ENCODE peak calls at places on chromosomes 12 and 14, in four cellular contexts. J, O, Q and I are unnamed samples.

GRCh38 chr14:23070262-23071129 is 13.2 kb upstream of the CDH24 start:
- DNase-seq in Q (no peak), J (no peak), O (no peak), I (no peak)

GRCh38 chr12:71392521-71393145 is 47.0 kb upstream of the LGR5 start:
- DNase-seq in Q (no peak), O (no peak), J (peak), I (peak)

GRCh38 chr14:103312006-103312635 is 21.9 kb upstream of the EIF5 start:
- DNase-seq in O (no peak), Q (no peak), J (no peak), I (no peak)

GRCh38 chr12:125192690-125193221 is 127.5 kb downstream of the AACS start:
- DNase-seq in O (no peak), J (no peak), Q (no peak), I (no peak)

GRCh38 chr12:125185740-125186470 is 120.7 kb downstream of the AACS start:
- DNase-seq in J (peak), O (peak), Q (peak), I (no peak)

GRCh38 chr12:115001538-115001937 is 317.6 kb upstream of the TBX3 start:
- DNase-seq in O (no peak), J (no peak), Q (no peak), I (no peak)

GRCh38 chr12:100473050-100473715 is 483 bp upstream of the NR1H4 start:
- DNase-seq in Q (no peak), O (no peak), J (no peak), I (no peak)

GRCh38 chr12:2785017-2785416 is 9.8 kb upstream of the FKBP4 start:
- DNase-seq in Q (no peak), O (no peak), J (no peak), I (no peak)

GRCh38 chr14:64279719-64280668 is 14.2 kb downstream of the ESR2 start:
- DNase-seq in O (no peak), Q (peak), J (no peak), I (no peak)

GRCh38 chr14:38502241-38502640 is 246.3 kb upstream of the CLEC14A start:
- DNase-seq in J (no peak), Q (no peak), O (no peak), I (no peak)

GRCh38 chr12:95637471-95638155 is 86.3 kb upstream of the USP44 start:
- DNase-seq in J (no peak), O (no peak), Q (no peak), I (no peak)

GRCh38 chr12:69096669-69097364 is 142.6 kb upstream of the CPSF6 start:
- DNase-seq in O (no peak), Q (no peak), J (no peak), I (no peak)

GRCh38 chr14:92579244-92579643 is 65.7 kb downstream of the RIN3 start:
- DNase-seq in Q (no peak), J (no peak), O (no peak), I (no peak)

GRCh38 chr12:48924617-48925217 is 575 bp downstream of the FKBP11 start:
- DNase-seq in Q (peak), J (peak), O (peak), I (no peak)

GRCh38 chr14:91354979-91355685 is 62.5 kb downstream of the CCDC88C start:
- DNase-seq in Q (no peak), J (peak), O (no peak), I (no peak)

GRCh38 chr14:79587194-79587593 is 624.1 kb downstream of the DIO2 start:
- DNase-seq in J (no peak), Q (no peak), O (no peak), I (no peak)

GRCh38 chr12:98238513-98238912 is 276.9 kb upstream of the TMPO start:
- DNase-seq in J (no peak), O (no peak), Q (no peak), I (no peak)

GRCh38 chr12:129063600-129063999 is 210.3 kb downstream of the GLT1D1 start:
- DNase-seq in O (no peak), Q (no peak), J (no peak), I (no peak)

GRCh38 chr14:23359722-23360447 is 5.1 kb downstream of the EFS start:
- DNase-seq in O (no peak), J (no peak), Q (no peak), I (no peak)

GRCh38 chr14:97777622-97778021 is 980.4 kb downstream of the VRK1 start:
- DNase-seq in J (no peak), O (no peak), Q (no peak), I (no peak)

GRCh38 chr14:20848955-20849570 is 42.1 kb upstream of the RNASE3 start:
- DNase-seq in O (no peak), J (peak), Q (peak), I (no peak)

GRCh38 chr12:106178582-106178981 is 39.8 kb upstream of the NUAK1 start:
- DNase-seq in J (no peak), O (no peak), Q (no peak), I (no peak)

DNA sequence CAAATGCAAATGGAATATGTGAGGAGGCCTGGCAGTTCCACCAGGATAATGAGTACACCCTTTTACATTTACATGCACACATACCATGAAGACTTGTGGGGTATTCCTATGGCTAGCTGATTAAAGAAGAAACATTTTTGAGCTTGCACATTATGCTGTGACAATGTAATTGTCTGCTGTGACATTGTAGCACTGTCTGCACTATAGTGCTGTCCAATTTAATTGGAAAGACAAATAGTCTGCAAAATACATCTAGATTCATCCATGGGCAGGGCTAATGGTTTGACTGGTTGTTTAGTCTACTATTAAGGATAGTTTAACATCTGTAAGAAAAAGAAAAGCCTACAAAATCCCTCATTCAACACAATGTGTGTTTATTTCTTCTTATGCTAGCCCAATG is 1005.6 kb upstream of the LRFN5 start:
- DNase-seq in Q (no peak), J (no peak), O (no peak), I (no peak)
- TF ChIP-seq EP300 in Q (no peak), J (no peak), O (no peak), I (no peak)

DNA sequence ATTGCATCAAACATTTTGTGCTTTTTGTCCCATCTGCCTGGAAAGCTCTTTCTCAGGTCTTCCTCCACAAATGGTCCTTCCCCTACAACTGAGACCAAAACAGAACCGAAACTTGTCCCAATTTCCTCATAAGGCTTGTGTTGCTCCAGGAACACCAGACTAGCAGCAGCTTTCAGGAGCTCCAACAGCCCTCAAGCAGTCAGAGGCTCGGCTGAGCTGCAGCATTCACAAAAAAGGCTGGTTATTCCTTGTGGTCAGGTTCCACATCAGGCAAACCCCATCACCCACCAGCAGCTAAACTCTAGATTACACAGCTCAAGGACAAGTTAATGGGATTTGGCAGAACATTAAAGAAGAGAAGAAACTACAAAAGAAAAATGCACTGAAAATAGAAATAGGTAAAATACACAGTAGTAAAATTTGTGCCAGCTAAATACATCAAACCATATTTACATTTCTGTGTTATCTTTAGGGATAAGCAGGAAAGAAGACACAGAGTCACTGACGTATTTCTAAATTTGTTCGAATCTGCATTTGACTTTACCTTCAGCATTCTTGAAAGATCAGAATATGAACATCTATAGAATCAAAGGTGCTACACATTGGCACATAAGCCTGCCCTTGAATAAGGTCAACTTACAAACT is 141.2 kb downstream of the STXBP6 start:
- DNase-seq in J (no peak), Q (no peak), O (no peak), I (no peak)
- TF ChIP-seq EP300 in J (no peak), Q (no peak), O (no peak), I (no peak)

GRCh38 chr14:76955575-76956252 is 72.8 kb downstream of the IRF2BPL start:
- DNase-seq in J (no peak), O (no peak), Q (no peak), I (no peak)
- TF ChIP-seq EP300 in J (no peak), O (no peak), Q (no peak), I (no peak)

GRCh38 chr14:57933363-57933762 is 67.5 kb upstream of the SLC35F4 start:
- DNase-seq in O (no peak), J (no peak), Q (no peak), I (no peak)

GRCh38 chr14:57928732-57929131 is 62.8 kb upstream of the SLC35F4 start:
- DNase-seq in Q (no peak), J (no peak), O (no peak), I (no peak)

DNA sequence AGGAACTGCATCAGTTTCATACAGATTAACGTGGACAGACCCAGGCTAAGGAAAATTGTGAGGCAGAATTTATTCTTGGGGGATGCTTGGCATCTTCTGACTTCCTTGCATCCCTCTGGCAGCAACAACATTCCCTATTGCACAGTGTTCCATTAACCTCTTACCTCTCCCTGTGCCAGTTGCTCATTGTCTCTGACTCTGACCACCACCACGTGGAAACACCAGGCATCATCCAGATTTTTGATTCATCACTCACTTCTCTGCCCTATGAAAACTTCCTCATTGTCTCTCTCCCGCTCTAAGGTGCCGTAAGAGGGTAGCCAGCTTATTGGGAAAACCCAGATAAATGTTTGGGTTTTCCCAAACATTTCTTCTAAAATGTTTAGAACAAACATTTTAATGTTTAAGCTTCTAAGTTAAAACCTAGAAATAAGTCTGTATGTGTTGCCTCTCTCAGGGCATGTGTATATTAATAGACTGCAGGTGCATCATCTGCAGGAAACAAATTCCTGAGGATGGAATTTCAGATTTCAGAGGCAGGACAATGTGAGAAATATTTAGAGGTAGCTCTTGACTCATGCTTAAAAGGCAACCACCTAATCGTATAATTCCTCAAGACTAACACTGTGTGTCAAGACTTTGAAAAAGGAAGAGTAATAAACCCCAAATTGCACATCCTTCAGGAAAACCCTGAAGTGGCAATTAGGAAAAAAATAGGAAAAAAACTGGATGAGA is 64.5 kb upstream of the SLC35F4 start:
- DNase-seq in O (no peak), Q (no peak), J (no peak), I (no peak)
- TF ChIP-seq EP300 in O (no peak), Q (no peak), J (no peak), I (no peak)

GRCh38 chr12:53744130-53744441 is 7.7 kb downstream of the CISTR start:
- DNase-seq in Q (no peak), J (no peak), O (no peak), I (no peak)

GRCh38 chr12:53744730-53745129 is 7.0 kb downstream of the CISTR start:
- DNase-seq in Q (no peak), J (no peak), O (no peak), I (no peak)

GRCh38 chr12:53748072-53748840 is 3.5 kb downstream of the CISTR start:
- DNase-seq in J (no peak), Q (no peak), O (no peak), I (no peak)

GRCh38 chr12:53743277-53744129 is 8.3 kb downstream of the CISTR start:
- DNase-seq in Q (peak), O (no peak), J (peak), I (no peak)

DNA sequence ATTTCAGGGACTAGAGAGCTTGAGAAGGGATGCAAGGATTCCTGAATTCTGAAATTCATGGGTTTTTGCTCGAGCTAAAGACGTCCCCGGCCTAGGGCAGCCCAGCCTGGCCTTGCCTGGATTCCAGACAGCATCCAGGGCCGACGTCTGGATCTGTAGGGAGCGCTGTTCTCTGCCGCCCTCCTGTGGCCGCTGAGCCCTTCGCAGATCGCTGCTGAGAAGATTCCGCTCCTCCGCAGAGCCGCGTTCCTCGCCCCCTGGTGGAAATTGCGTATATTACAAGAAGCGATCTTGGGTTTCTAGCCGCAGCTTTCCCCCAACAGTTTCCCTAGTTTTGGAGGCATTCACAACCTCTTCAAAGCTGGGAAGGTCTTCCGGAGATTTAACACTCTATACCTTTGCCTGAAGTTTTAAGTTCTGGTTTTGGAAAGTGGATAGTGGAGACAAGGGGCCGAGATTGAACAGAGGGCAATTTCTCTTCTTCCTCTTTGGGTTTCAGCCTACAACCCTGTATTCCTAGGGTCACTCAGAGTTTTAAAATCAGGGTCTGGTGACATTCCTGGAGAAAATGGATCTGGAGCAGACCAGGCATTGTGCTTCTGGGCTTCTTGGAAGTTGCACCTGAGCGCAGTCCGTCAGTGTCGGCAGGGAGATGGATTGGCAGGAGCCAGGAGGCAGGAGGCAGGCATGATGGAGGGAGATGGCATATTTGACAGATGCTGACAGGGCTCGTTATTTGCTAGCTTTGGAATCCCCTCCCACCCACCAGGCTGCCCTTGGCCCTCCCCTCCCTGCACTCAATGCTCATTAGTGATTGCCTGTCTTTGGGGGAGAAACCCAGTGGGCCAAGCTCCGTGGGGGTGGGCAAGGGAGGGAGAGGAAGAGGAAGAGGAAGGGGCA is 4.9 kb downstream of the CISTR start:
- DNase-seq in O (peak), Q (peak), J (peak), I (peak)
- TF ChIP-seq EP300 in O (no peak), Q (no peak), J (no peak), I (no peak)

DNA sequence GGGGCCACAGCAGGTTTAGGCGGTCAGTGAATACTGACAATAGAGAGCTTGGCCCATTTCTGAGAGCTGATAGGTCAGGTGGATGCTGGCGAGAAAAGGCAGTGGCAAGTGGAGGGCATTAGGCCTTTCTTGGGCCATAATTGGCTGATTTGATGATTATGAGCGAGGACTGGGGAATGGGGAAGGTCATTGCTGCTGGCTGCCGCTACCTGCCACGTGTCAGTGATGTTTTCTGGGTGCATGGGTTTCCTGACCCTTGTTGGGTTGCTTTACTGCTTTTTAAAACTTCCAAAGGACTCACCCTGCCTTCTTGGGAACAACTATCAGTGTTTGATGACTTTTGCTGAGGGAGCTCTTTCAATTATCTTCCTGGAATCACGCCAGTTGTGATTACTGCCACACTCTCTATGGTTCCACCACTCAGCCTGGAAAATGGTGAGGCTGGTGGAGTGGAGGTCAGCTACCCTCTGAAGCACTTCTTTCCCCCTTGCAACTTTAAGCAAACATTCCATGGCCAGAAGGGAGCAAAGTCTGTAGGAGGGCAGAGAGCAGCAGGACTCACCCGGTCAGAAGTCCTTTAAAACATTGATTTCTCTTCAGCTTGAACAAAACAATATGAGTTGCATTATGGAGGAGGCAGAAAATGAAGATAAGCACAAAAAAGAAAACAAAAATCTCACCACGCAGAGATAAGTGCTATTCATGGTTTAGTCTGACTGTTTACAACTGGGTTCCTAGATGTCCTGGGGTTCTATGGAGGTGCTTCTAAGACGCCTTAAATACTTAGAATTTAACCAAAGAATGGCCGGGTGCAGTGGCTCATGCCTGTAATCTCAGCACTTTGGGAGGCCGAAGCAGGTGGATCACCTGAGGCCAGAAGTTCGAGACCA is 12.1 kb upstream of the SLC10A1 start:
- DNase-seq in Q (no peak), J (no peak), O (no peak), I (no peak)
- TF ChIP-seq EP300 in Q (no peak), J (no peak), O (no peak), I (no peak)

GRCh38 chr14:34098985-34099349 is 148.1 kb upstream of the EGLN3 start:
- DNase-seq in Q (no peak), J (no peak), O (no peak), I (no peak)

GRCh38 chr14:34106310-34106709 is 155.4 kb upstream of the EGLN3 start:
- DNase-seq in J (no peak), Q (no peak), O (no peak), I (no peak)

GRCh38 chr14:34099630-34100029 is 148.8 kb upstream of the EGLN3 start:
- DNase-seq in Q (no peak), J (no peak), O (no peak), I (no peak)

GRCh38 chr14:34104750-34105397 is 154.0 kb upstream of the EGLN3 start:
- DNase-seq in Q (no peak), O (no peak), J (no peak), I (no peak)

GRCh38 chr14:34103176-34103575 is 152.3 kb upstream of the EGLN3 start:
- DNase-seq in O (no peak), Q (no peak), J (no peak), I (no peak)
- TF ChIP-seq EP300 in O (no peak), Q (no peak), J (no peak), I (no peak)